ENCODE peak calls at places on chromosomes 2 and 18, in six cellular contexts. I is left cardiac atrium, O is left kidney, G is NCI-H2081, U is heart right ventricle, S is NCI-H1436. T is an unnamed sample.

GRCh38 chr2:12733846-12734245 is 17.1 kb downstream of the TRIB2 start:
- DNase-seq in S (no peak), G (peak), U (peak), I (peak), O (no peak), T (no peak)

GRCh38 chr18:77209587-77209986 is 40.1 kb upstream of the GALR1 start:
- DNase-seq in G (no peak), O (no peak), S (no peak), U (no peak), I (no peak), T (no peak)

GRCh38 chr2:97742381-97742847 is 29.0 kb downstream of the ZAP70 start:
- DNase-seq in S (no peak), U (no peak), G (no peak), O (no peak), I (no peak), T (no peak)

GRCh38 chr18:31402026-31402373 is 25.4 kb downstream of the DSG4 start:
- DNase-seq in U (no peak), G (no peak), O (no peak), S (no peak), I (no peak), T (no peak)

GRCh38 chr2:96163415-96163767 is 18.2 kb upstream of the DUSP2 start:
- DNase-seq in G (no peak), I (no peak), S (no peak), U (no peak), O (no peak), T (no peak)

GRCh38 chr2:152646775-152647174 is 70.5 kb downstream of the PRPF40A start:
- DNase-seq in S (no peak), G (no peak), U (no peak), O (no peak), I (no peak), T (no peak)

GRCh38 chr18:58241877-58242276 is 197.9 kb downstream of the NEDD4L start:
- DNase-seq in I (peak), S (peak), G (no peak), U (no peak), O (peak), T (peak)

GRCh38 chr2:99382163-99382562 is 45.0 kb downstream of the EIF5B start:
- DNase-seq in S (no peak), I (no peak), G (no peak), O (no peak), U (no peak), T (peak)

GRCh38 chr2:53942280-53942679 is 28.5 kb downstream of the PSME4 start:
- DNase-seq in S (no peak), U (no peak), I (no peak), O (no peak), G (no peak), T (no peak)

GRCh38 chr2:23835423-23835822 is 91.5 kb downstream of the ATAD2B start:
- DNase-seq in I (no peak), U (no peak), G (no peak), S (no peak), O (no peak), T (no peak)

GRCh38 chr2:101173707-101174295 is 22.6 kb upstream of the TBC1D8 start:
- DNase-seq in G (no peak), I (no peak), O (no peak), U (no peak), S (no peak), T (no peak)

GRCh38 chr2:62596061-62596658 is 90.2 kb upstream of the TMEM17 start:
- DNase-seq in G (no peak), I (no peak), U (no peak), O (no peak), S (no peak), T (no peak)

GRCh38 chr2:181581534-181581933 is 75.4 kb downstream of the CERKL start:
- DNase-seq in U (no peak), O (no peak), S (no peak), I (no peak), G (no peak), T (no peak)